ENCODE peak calls at places on chromosomes 1 and 21, in eight cellular contexts. W, D, Q, Y, J, K, L and H are unnamed samples.

GRCh38 chr1:37482796-37483744 is 8.7 kb downstream of the ZC3H12A start:
- DNase-seq in W (no peak), J (no peak), D (no peak), Y (no peak), K (no peak), Q (no peak), L (no peak), H (no peak)

GRCh38 chr1:8043621-8044020 is 17.5 kb upstream of the ERRFI1 start:
- DNase-seq in L (no peak), D (no peak), K (no peak), Q (no peak), W (no peak), Y (no peak), J (no peak), H (no peak)

GRCh38 chr1:173554541-173555250 is 48.2 kb downstream of the SLC9C2 start:
- DNase-seq in W (no peak), L (no peak), J (peak), D (no peak), K (peak), Q (peak), Y (no peak), H (no peak)

GRCh38 chr1:113949007-113949406 is 19.9 kb downstream of the HIPK1 start:
- DNase-seq in Q (no peak), L (no peak), J (no peak), K (peak), D (no peak), Y (no peak), W (no peak), H (no peak)

GRCh38 chr1:234503193-234504050 is 24.4 kb upstream of the TARBP1 start:
- DNase-seq in L (no peak), W (no peak), D (no peak), Q (no peak), K (no peak), J (no peak), Y (no peak), H (no peak)

GRCh38 chr1:6373961-6374720 is 19.4 kb downstream of the ACOT7 start:
- DNase-seq in J (no peak), K (no peak), W (no peak), Y (no peak), Q (no peak), L (peak), D (no peak), H (no peak)

GRCh38 chr1:110631836-110632620 is 25.9 kb upstream of the KCNA2 start:
- DNase-seq in L (no peak), D (no peak), Y (no peak), J (no peak), Q (no peak), W (no peak), K (no peak), H (no peak)

GRCh38 chr1:205963352-205963751 is 20.1 kb upstream of the SLC26A9 start:
- DNase-seq in W (no peak), L (no peak), J (peak), D (no peak), K (peak), Q (peak), Y (no peak), H (no peak)

GRCh38 chr21:21184771-21185528 is 186.7 kb downstream of the NCAM2 start:
- DNase-seq in W (no peak), L (no peak), J (no peak), K (no peak), Q (no peak), Y (no peak), D (no peak), H (no peak)

GRCh38 chr1:156480015-156480368 is 20.6 kb downstream of the MEF2D start:
- DNase-seq in W (no peak), Y (no peak), K (peak), L (no peak), D (no peak), J (no peak), Q (no peak), H (no peak)

GRCh38 chr1:1290238-1290731 is 10.0 kb downstream of the SCNN1D start:
- DNase-seq in D (peak), J (peak), K (no peak), Q (no peak), W (peak), L (peak), Y (no peak), H (peak)

GRCh38 chr1:210123924-210124589 is 108.5 kb upstream of the SERTAD4 start:
- DNase-seq in L (no peak), Q (peak), K (peak), D (no peak), W (no peak), Y (no peak), J (peak), H (no peak)

GRCh38 chr1:25554886-25555752 is 11.7 kb downstream of the LDLRAP1 start:
- DNase-seq in W (no peak), D (no peak), J (peak), L (no peak), Q (no peak), Y (no peak), K (no peak), H (no peak)

GRCh38 chr1:41650176-41650519 is 165.7 kb upstream of the EDN2 start:
- DNase-seq in K (no peak), D (no peak), Y (no peak), L (no peak), J (no peak), W (no peak), Q (no peak), H (no peak)

GRCh38 chr21:45511661-45512431 is 30.4 kb downstream of the SLC19A1 start:
- DNase-seq in W (no peak), K (no peak), Y (no peak), L (no peak), J (no peak), D (no peak), Q (no peak), H (no peak)

GRCh38 chr1:39129514-39129913 is 75.0 kb upstream of the MACF1 start:
- DNase-seq in L (no peak), Q (peak), K (peak), W (no peak), J (no peak), Y (no peak), D (no peak), H (peak)

GRCh38 chr1:8122160-8122476 is 96.0 kb upstream of the ERRFI1 start:
- DNase-seq in J (peak), D (no peak), L (no peak), K (peak), Y (no peak), Q (peak), W (no peak), H (no peak)